ENCODE peak calls at places on chromosomes 4 and X, in five cellular contexts. Z, C, A, G and Q are unnamed samples.

GRCh38 chr4:40579983-40580382 is 49.7 kb downstream of the RBM47 start:
- DNase-seq in Z (peak), C (no peak), A (no peak), G (no peak), Q (peak)

GRCh38 chr4:173169428-173170209 is 1.0 kb downstream of the GALNT7 start:
- DNase-seq in Z (peak), C (peak), A (no peak), G (peak), Q (no peak)

GRCh38 chr4:7717161-7717560 is 222.5 kb downstream of the AFAP1 start:
- DNase-seq in Z (no peak), C (no peak), A (no peak), G (no peak), Q (no peak)

GRCh38 chr4:55794053-55794452 is 25.5 kb upstream of the EXOC1L start:
- DNase-seq in Z (no peak), C (no peak), A (no peak), G (no peak), Q (no peak)

GRCh38 chrX:1394731-1395501 is 3.0 kb upstream of the SLC25A6 start:
- DNase-seq in Z (no peak), C (peak), A (no peak), G (no peak), Q (no peak)

GRCh38 chrX:140431521-140431920 is 73.3 kb downstream of the SOX3 start:
- DNase-seq in Z (no peak), C (no peak), A (no peak), G (no peak), Q (peak)

GRCh38 chrX:151725338-151725614 is 9.3 kb upstream of the CNGA2 start:
- DNase-seq in Z (no peak), C (no peak), A (no peak), G (no peak), Q (no peak)

GRCh38 chr4:47662975-47663374 is 174.9 kb downstream of the CORIN start:
- DNase-seq in Z (peak), C (no peak), A (no peak), G (no peak), Q (no peak)

GRCh38 chrX:134868766-134869495 is 121.9 kb upstream of the SMIM10 start:
- DNase-seq in Z (peak), C (no peak), A (peak), G (peak), Q (peak)

GRCh38 chrX:37348237-37349130 is 680 bp upstream of the PRRG1 start:
- DNase-seq in Z (no peak), C (no peak), A (no peak), G (peak), Q (peak)

GRCh38 chr4:76260571-76260970 is 9.1 kb downstream of the FAM47E start:
- DNase-seq in Z (no peak), C (no peak), A (no peak), G (no peak), Q (no peak)

GRCh38 chrX:40544343-40545250 is 36.2 kb upstream of the ATP6AP2 start:
- DNase-seq in Z (peak), C (no peak), A (no peak), G (peak), Q (no peak)

GRCh38 chr4:77184961-77185360 is 28.0 kb downstream of the CCNG2 start:
- DNase-seq in Z (no peak), C (no peak), A (no peak), G (no peak), Q (no peak)

GRCh38 chr4:74789518-74789917 is 4.8 kb downstream of the BTC start:
- DNase-seq in Z (no peak), C (no peak), A (no peak), G (no peak), Q (no peak)

GRCh38 chrX:118652717-118653116 is 74.7 kb upstream of the IL13RA1 start:
- DNase-seq in Z (no peak), C (no peak), A (no peak), G (peak), Q (no peak)

GRCh38 chrX:40964633-40965586 is 120.3 kb upstream of the USP9X start:
- DNase-seq in Z (no peak), C (no peak), A (no peak), G (no peak), Q (no peak)

GRCh38 chr4:12126476-12126875 is 697.8 kb upstream of the HS3ST1 start:
- DNase-seq in Z (no peak), C (no peak), A (no peak), G (no peak), Q (no peak)

DNA sequence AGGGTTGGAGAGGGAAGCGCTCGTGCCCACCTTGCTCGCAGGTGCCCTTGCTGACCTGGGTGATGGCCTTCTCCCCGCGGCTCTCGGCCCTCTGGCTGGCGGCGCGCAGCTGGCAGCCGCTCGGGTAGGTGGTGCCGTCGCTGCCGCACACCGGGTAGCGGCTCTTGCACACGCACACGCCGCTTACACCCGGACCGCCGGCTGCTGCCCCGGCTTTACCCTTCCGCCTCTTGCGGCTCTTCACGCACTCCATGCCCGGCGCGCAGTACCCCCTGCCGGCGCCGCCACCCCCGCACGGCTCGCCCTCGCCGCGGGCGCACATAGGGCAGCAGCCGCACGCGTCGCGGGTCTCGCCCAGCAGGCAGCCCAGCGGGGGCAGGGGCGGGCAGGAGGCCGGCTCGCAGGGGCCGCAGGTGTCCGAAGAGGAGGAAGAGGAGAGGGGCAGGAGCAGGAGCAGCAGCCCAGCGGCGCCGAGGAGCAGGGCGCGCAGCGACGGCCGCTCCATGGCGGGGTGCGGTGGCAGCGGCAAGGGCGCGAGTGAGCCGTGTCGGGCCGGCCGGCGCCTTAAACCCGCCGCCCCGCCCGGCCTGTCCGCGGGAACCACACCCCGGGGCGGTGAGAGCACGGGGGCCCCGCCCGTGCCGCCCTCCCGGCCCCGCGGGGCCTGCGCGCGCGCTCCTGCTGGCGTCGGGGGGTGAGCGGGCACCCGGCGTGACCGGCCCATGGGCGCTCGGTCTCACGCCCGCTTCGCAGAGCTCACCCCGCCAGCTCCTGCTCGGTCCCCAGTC is at the start of gene IGFBP7:
- DNase-seq in Z (no peak), C (peak), A (no peak), G (peak), Q (no peak)
- TF ChIP-seq CTCF in Z (no peak), C (no peak), A (no peak), G (no peak), Q (no peak)

DNA sequence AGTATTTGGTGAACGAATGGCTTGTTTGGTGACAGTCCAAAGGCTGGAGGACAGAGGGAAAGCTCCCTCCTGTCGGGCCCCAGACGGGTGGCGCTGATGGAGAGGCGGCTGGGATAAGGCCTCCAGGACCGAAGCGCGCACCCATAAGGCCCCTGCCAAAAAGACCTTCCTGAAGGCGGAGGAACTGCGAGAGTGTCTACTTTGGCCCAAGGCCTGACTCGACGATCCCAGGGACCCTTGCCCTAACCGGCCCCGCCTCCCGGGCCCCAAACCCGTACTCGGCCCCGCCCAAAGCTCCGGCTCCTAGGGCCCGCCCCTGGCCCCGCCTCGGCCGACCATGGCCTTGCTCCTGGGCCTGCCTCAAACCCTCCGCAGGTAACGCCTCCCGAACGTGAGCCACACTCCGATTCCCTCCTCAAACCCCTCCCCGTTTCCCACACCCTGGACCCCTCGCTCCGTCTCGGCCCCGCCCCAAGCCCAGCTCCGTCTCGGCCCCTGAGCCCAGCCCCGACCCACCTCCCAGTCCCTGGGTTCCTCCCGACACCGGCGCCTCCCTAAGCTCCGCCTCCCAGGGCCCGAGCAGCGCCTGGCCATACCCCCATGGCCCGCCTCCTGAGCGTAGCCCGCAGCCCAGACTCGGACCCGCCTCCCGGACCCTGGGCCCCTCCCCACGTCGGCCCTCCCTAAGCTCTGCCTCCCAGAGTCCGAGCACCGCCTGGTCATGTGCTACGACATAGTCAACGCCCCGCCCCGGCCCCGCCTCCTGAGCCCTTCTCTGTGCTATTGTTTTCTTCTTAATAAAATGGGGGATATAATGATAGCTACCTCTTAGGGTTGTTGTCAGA is 90.0 kb upstream of the DRD5 start:
- DNase-seq in Z (peak), C (peak), A (peak), G (peak), Q (peak)
- H3K4me3 ChIP-seq in Z (peak), C (peak), A (peak), G (peak), Q (peak)

DNA sequence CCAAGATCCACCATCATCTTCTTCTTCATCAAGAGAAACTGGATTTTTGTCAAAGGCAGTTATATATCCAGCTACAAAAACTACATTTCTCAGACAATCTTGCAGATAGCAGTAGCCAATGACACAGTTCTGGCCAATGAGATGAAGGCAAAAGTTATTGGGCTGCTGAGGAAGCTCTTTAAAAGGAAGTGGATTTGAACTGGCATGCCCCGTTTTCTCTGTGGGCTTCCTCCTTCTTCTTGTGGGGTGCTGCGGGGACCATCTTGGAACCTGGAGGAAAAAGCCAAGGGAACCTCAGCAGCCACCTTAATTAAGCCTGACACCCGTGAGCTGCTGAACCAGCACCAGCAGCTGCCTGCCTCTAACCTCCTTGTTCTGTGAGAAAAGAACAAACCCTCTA is 4.8 kb downstream of the SMIM43 start:
- DNase-seq in Z (no peak), C (no peak), A (no peak), G (no peak), Q (no peak)
- TF ChIP-seq CTCF in Z (no peak), C (no peak), A (no peak), G (no peak), Q (no peak)

GRCh38 chr4:80264825-80265224 is 1.6 kb upstream of the FGF5 start:
- DNase-seq in Z (no peak), C (no peak), A (no peak), G (no peak), Q (no peak)
- H3K4me3 ChIP-seq in Z (no peak), C (no peak), A (no peak), G (no peak), Q (no peak)